ENCODE peak calls at places on chromosomes 5 and 9, in seven cellular contexts. F, Q, C, B, J, K and L are unnamed samples.

GRCh38 chr9:112049834-112050516 is 125.1 kb downstream of the SUSD1 start:
- DNase-seq in J (no peak), Q (no peak), F (no peak), B (no peak), C (no peak), K (peak; percentile 67), L (no peak)

GRCh38 chr5:31579558-31579957 is 47.5 kb downstream of the C5orf22 start:
- DNase-seq in F (no peak), Q (no peak), J (no peak), C (no peak), K (no peak), B (no peak), L (no peak)

GRCh38 chr9:90803860-90804593 is 2.4 kb downstream of the SYK start:
- DNase-seq in F (no peak), J (peak; percentile 35), B (no peak), Q (no peak), C (no peak), K (peak; percentile 59), L (peak; percentile 23)

GRCh38 chr5:174608631-174609097 is 115.7 kb upstream of the MSX2 start:
- DNase-seq in B (peak; percentile 84), Q (no peak), J (no peak), K (peak; percentile 48), F (no peak), C (peak; percentile 61), L (no peak)

GRCh38 chr5:65394078-65394477 is 87.6 kb downstream of the ADAMTS6 start:
- DNase-seq in J (no peak), Q (no peak), F (no peak), B (no peak), K (no peak), C (peak; percentile 11), L (no peak)

GRCh38 chr9:78133751-78134150 is 102.1 kb upstream of the CEP78 start:
- DNase-seq in B (no peak), Q (no peak), K (no peak), J (no peak), F (no peak), C (no peak), L (peak; percentile 20)

GRCh38 chr9:26043431-26043830 is 365.2 kb upstream of the TUSC1 start:
- DNase-seq in B (no peak), Q (no peak), C (no peak), F (no peak), K (no peak), J (no peak), L (no peak)

GRCh38 chr5:146909496-146910068 is 31.0 kb upstream of the PPP2R2B start:
- DNase-seq in C (no peak), Q (no peak), B (no peak), J (no peak), F (no peak), K (no peak), L (no peak)

GRCh38 chr5:114949001-114949400 is 220.7 kb downstream of the TRIM36 start:
- DNase-seq in C (no peak), F (no peak), Q (no peak), J (no peak), K (no peak), B (no peak), L (no peak)

GRCh38 chr9:95910023-95910706 is 34.7 kb downstream of the ERCC6L2 start:
- DNase-seq in K (no peak), B (no peak), J (no peak), F (no peak), Q (no peak), C (no peak), L (no peak)

GRCh38 chr5:132386644-132387286 is 17.3 kb downstream of the SLC22A5 start:
- DNase-seq in B (peak; percentile 70), J (peak; percentile 41), C (peak; percentile 68), Q (peak; percentile 67), K (peak; percentile 24), F (peak; percentile 66), L (peak; percentile 77)